ENCODE peak calls at places on chromosome 11, in five cellular contexts. K is nephron progenitor cell, S is Kasumi-1, B is EL, J is NCI-H460. G is an unnamed sample.

GRCh38 chr11:118792642-118793124 is 1.7 kb upstream of the DDX6 start:
- DNase-seq in B (peak), J (peak), K (peak), S (peak), G (peak)

GRCh38 chr11:73233704-73234402 is 15.8 kb downstream of the P2RY2 start:
- DNase-seq in S (no peak), K (no peak), B (no peak), J (no peak), G (no peak)

GRCh38 chr11:76083563-76084451 is 122.5 kb downstream of the WNT11 start:
- DNase-seq in K (no peak), B (peak), J (no peak), S (no peak), G (peak)

GRCh38 chr11:11973361-11973800 is 35.0 kb downstream of the DKK3 start:
- DNase-seq in S (no peak), K (no peak), J (no peak), B (peak), G (no peak)

GRCh38 chr11:79940976-79941735 is 500.3 kb upstream of the TENM4 start:
- DNase-seq in J (no peak), K (no peak), S (no peak), B (peak), G (no peak)

GRCh38 chr11:124739479-124740276 is at the start of gene NRGN:
- DNase-seq in B (peak), S (peak), K (peak), J (peak), G (peak)

GRCh38 chr11:37108436-37109204 is 510.6 kb upstream of the RAG2 start:
- DNase-seq in S (peak), J (no peak), B (no peak), K (no peak), G (no peak)

GRCh38 chr11:123474994-123475393 is 44.9 kb downstream of the GRAMD1B start:
- DNase-seq in J (no peak), K (no peak), B (peak), S (no peak), G (no peak)

GRCh38 chr11:97974798-97975498 is 1045.8 kb upstream of the CNTN5 start:
- DNase-seq in S (no peak), J (no peak), B (no peak), K (no peak), G (no peak)

GRCh38 chr11:86523738-86524602 is 148.4 kb downstream of the ME3 start:
- DNase-seq in J (peak), S (no peak), B (peak), K (no peak), G (peak)

GRCh38 chr11:113014731-113015455 is 53.7 kb downstream of the NCAM1 start:
- DNase-seq in J (no peak), B (no peak), S (no peak), K (peak), G (no peak)

GRCh38 chr11:8729837-8730696 is 47.5 kb downstream of the RPL27A start:
- DNase-seq in S (no peak), B (no peak), K (no peak), J (no peak), G (no peak)

GRCh38 chr11:114986365-114986764 is 308.0 kb downstream of the NXPE2 start:
- DNase-seq in B (no peak), K (no peak), J (no peak), S (no peak), G (no peak)

GRCh38 chr11:75454987-75455386 is 22.0 kb upstream of the KLHL35 start:
- DNase-seq in S (no peak), J (no peak), B (no peak), K (no peak), G (no peak)

GRCh38 chr11:62713343-62713742 is 5.9 kb downstream of the GNG3 start:
- DNase-seq in B (no peak), J (no peak), S (no peak), K (no peak), G (no peak)

GRCh38 chr11:69791266-69791665 is 16.1 kb upstream of the FGF4 start:
- DNase-seq in J (no peak), S (no peak), K (no peak), B (peak), G (peak)

G was measured in HTR-8/SVneo.